ENCODE peak calls at places on chromosomes 1 and 21, in four cellular contexts. One of them, this sample, is unnamed.

GRCh38 chr1:176205322-176205914 is 1.7 kb downstream of the COP1 start:
- DNase-seq in T-helper 2 cell treated with Interferon-gamma antibody and Interleukin-4, amounts not matched to agents 5 μg/mL and 100 μg/mL, for 36 hours: no peak
- DNase-seq in anterior cingulate cortex: no peak
- DNase-seq in NCI-H460: peak; percentile 12
- DNase-seq in this sample: no peak

GRCh38 chr21:45019076-45019886 is 55.1 kb upstream of the ADARB1 start:
- DNase-seq in T-helper 2 cell treated with Interferon-gamma antibody and Interleukin-4, amounts not matched to agents 5 μg/mL and 100 μg/mL, for 36 hours: no peak
- DNase-seq in anterior cingulate cortex: no peak
- DNase-seq in NCI-H460: no peak
- DNase-seq in this sample: no peak

GRCh38 chr1:219498666-219499065 is 114.2 kb downstream of the ZC3H11B start:
- DNase-seq in T-helper 2 cell treated with Interferon-gamma antibody and Interleukin-4, amounts not matched to agents 5 μg/mL and 100 μg/mL, for 36 hours: no peak
- DNase-seq in anterior cingulate cortex: no peak
- DNase-seq in NCI-H460: no peak
- DNase-seq in this sample: no peak

GRCh38 chr1:171142451-171143121 is 42.5 kb upstream of the FMO2 start:
- DNase-seq in T-helper 2 cell treated with Interferon-gamma antibody and Interleukin-4, amounts not matched to agents 5 μg/mL and 100 μg/mL, for 36 hours: no peak
- DNase-seq in anterior cingulate cortex: no peak
- DNase-seq in NCI-H460: no peak
- DNase-seq in this sample: no peak

GRCh38 chr1:61124691-61125090 is 42.3 kb downstream of the NFIA start:
- DNase-seq in T-helper 2 cell treated with Interferon-gamma antibody and Interleukin-4, amounts not matched to agents 5 μg/mL and 100 μg/mL, for 36 hours: no peak
- DNase-seq in anterior cingulate cortex: no peak
- DNase-seq in NCI-H460: no peak
- DNase-seq in this sample: no peak

GRCh38 chr21:41207401-41208388 is 39.7 kb downstream of the BACE2 start:
- DNase-seq in T-helper 2 cell treated with Interferon-gamma antibody and Interleukin-4, amounts not matched to agents 5 μg/mL and 100 μg/mL, for 36 hours: no peak
- DNase-seq in anterior cingulate cortex: peak; percentile 8
- DNase-seq in NCI-H460: peak; percentile 90
- DNase-seq in this sample: no peak

GRCh38 chr1:28877132-28877781 is 37.1 kb upstream of the EPB41 start:
- DNase-seq in T-helper 2 cell treated with Interferon-gamma antibody and Interleukin-4, amounts not matched to agents 5 μg/mL and 100 μg/mL, for 36 hours: peak; percentile 60
- DNase-seq in anterior cingulate cortex: peak; percentile 84
- DNase-seq in NCI-H460: peak; percentile 62
- DNase-seq in this sample: peak; percentile 66

GRCh38 chr1:150628766-150629114 is 672 bp downstream of the ENSA start:
- DNase-seq in T-helper 2 cell treated with Interferon-gamma antibody and Interleukin-4, amounts not matched to agents 5 μg/mL and 100 μg/mL, for 36 hours: no peak
- DNase-seq in anterior cingulate cortex: no peak
- DNase-seq in NCI-H460: no peak
- DNase-seq in this sample: no peak

GRCh38 chr1:151693057-151693651 is 23.4 kb downstream of the CELF3 start:
- DNase-seq in T-helper 2 cell treated with Interferon-gamma antibody and Interleukin-4, amounts not matched to agents 5 μg/mL and 100 μg/mL, for 36 hours: no peak
- DNase-seq in anterior cingulate cortex: no peak
- DNase-seq in NCI-H460: peak; percentile 41
- DNase-seq in this sample: peak; percentile 54

GRCh38 chr1:27638805-27639204 is 3.8 kb upstream of the FGR start:
- DNase-seq in T-helper 2 cell treated with Interferon-gamma antibody and Interleukin-4, amounts not matched to agents 5 μg/mL and 100 μg/mL, for 36 hours: no peak
- DNase-seq in anterior cingulate cortex: no peak
- DNase-seq in NCI-H460: no peak
- DNase-seq in this sample: no peak

GRCh38 chr1:54474500-54475235 is 68.5 kb upstream of the SSBP3 start:
- DNase-seq in T-helper 2 cell treated with Interferon-gamma antibody and Interleukin-4, amounts not matched to agents 5 μg/mL and 100 μg/mL, for 36 hours: no peak
- DNase-seq in anterior cingulate cortex: no peak
- DNase-seq in NCI-H460: no peak
- DNase-seq in this sample: no peak

GRCh38 chr1:113871597-113872113 is at the start of gene PTPN22:
- DNase-seq in T-helper 2 cell treated with Interferon-gamma antibody and Interleukin-4, amounts not matched to agents 5 μg/mL and 100 μg/mL, for 36 hours: peak; percentile 84
- DNase-seq in anterior cingulate cortex: no peak
- DNase-seq in NCI-H460: no peak
- DNase-seq in this sample: no peak

GRCh38 chr1:198788561-198789064 is 149.8 kb downstream of the PTPRC start:
- DNase-seq in T-helper 2 cell treated with Interferon-gamma antibody and Interleukin-4, amounts not matched to agents 5 μg/mL and 100 μg/mL, for 36 hours: no peak
- DNase-seq in anterior cingulate cortex: no peak
- DNase-seq in NCI-H460: peak; percentile 8
- DNase-seq in this sample: no peak

GRCh38 chr1:37035828-37036666 is 1.7 kb upstream of the GRIK3 start:
- DNase-seq in T-helper 2 cell treated with Interferon-gamma antibody and Interleukin-4, amounts not matched to agents 5 μg/mL and 100 μg/mL, for 36 hours: no peak
- DNase-seq in anterior cingulate cortex: no peak
- DNase-seq in NCI-H460: no peak
- DNase-seq in this sample: no peak